ENCODE peak calls at places on chromosomes 11 and 22, in seven cellular contexts. One of them, this sample, is unnamed.

GRCh38 chr11:61056566-61056965 is 45.7 kb upstream of the CD5 start:
- DNase-seq in GM23338: peak; percentile 26
- DNase-seq in GM23248: no peak
- DNase-seq in PC-3: no peak
- DNase-seq in SK-N-SH: peak; percentile 69
- DNase-seq in MM.1S: no peak
- DNase-seq in hepatocyte: no peak
- DNase-seq in this sample: peak; percentile 29

GRCh38 chr22:28514314-28514713 is 165.3 kb downstream of the TTC28 start:
- DNase-seq in MM.1S: no peak
- DNase-seq in GM23248: peak; percentile 9
- DNase-seq in PC-3: no peak
- DNase-seq in SK-N-SH: no peak
- DNase-seq in hepatocyte: no peak
- DNase-seq in GM23338: no peak
- DNase-seq in this sample: no peak

GRCh38 chr11:110773442-110773841 is 61.2 kb upstream of the ARHGAP20 start:
- DNase-seq in SK-N-SH: no peak
- DNase-seq in GM23248: no peak
- DNase-seq in GM23338: no peak
- DNase-seq in hepatocyte: no peak
- DNase-seq in PC-3: no peak
- DNase-seq in MM.1S: no peak
- DNase-seq in this sample: no peak

GRCh38 chr22:19121631-19122142 is 525 bp downstream of the DGCR2 start:
- DNase-seq in MM.1S: peak; percentile 48
- DNase-seq in PC-3: peak; percentile 22
- DNase-seq in GM23338: peak; percentile 70
- DNase-seq in hepatocyte: peak; percentile 82
- DNase-seq in GM23248: peak; percentile 68
- DNase-seq in SK-N-SH: peak; percentile 77
- DNase-seq in this sample: peak; percentile 74

GRCh38 chr11:77113382-77114088 is 10.9 kb downstream of the OMP start:
- DNase-seq in MM.1S: peak; percentile 33
- DNase-seq in hepatocyte: peak; percentile 67
- DNase-seq in PC-3: peak; percentile 67
- DNase-seq in SK-N-SH: peak; percentile 74
- DNase-seq in GM23248: peak; percentile 62
- DNase-seq in GM23338: peak; percentile 86
- DNase-seq in this sample: peak; percentile 70

GRCh38 chr11:44600739-44601416 is 35.4 kb downstream of the CD82 start:
- DNase-seq in hepatocyte: no peak
- DNase-seq in MM.1S: no peak
- DNase-seq in GM23248: no peak
- DNase-seq in SK-N-SH: no peak
- DNase-seq in PC-3: no peak
- DNase-seq in GM23338: peak; percentile 34
- DNase-seq in this sample: no peak

GRCh38 chr11:110645253-110645652 is 67.0 kb downstream of the ARHGAP20 start:
- DNase-seq in MM.1S: no peak
- DNase-seq in hepatocyte: no peak
- DNase-seq in SK-N-SH: no peak
- DNase-seq in GM23338: no peak
- DNase-seq in GM23248: no peak
- DNase-seq in PC-3: no peak
- DNase-seq in this sample: no peak

GRCh38 chr11:72771507-72771906 is 19.3 kb upstream of the ARAP1 start:
- DNase-seq in GM23338: no peak
- DNase-seq in PC-3: no peak
- DNase-seq in MM.1S: no peak
- DNase-seq in SK-N-SH: peak; percentile 44
- DNase-seq in hepatocyte: peak; percentile 71
- DNase-seq in GM23248: peak; percentile 83
- DNase-seq in this sample: no peak

GRCh38 chr11:107017433-107018227 is 646 bp downstream of the GUCY1A2 start:
- DNase-seq in hepatocyte: peak; percentile 84
- DNase-seq in GM23248: peak; percentile 66
- DNase-seq in SK-N-SH: peak; percentile 80
- DNase-seq in GM23338: peak; percentile 88
- DNase-seq in MM.1S: peak; percentile 75
- DNase-seq in PC-3: peak; percentile 21
- DNase-seq in this sample: peak; percentile 86

GRCh38 chr11:44709281-44709562 is 17.5 kb upstream of the TSPAN18 start:
- DNase-seq in SK-N-SH: no peak
- DNase-seq in MM.1S: no peak
- DNase-seq in GM23248: no peak
- DNase-seq in hepatocyte: peak; percentile 76
- DNase-seq in PC-3: peak; percentile 41
- DNase-seq in GM23338: no peak
- DNase-seq in this sample: no peak

GRCh38 chr11:83310718-83311117 is 24.6 kb upstream of the CCDC90B start:
- DNase-seq in SK-N-SH: no peak
- DNase-seq in PC-3: no peak
- DNase-seq in GM23248: no peak
- DNase-seq in MM.1S: no peak
- DNase-seq in GM23338: no peak
- DNase-seq in hepatocyte: no peak
- DNase-seq in this sample: no peak

GRCh38 chr11:82995754-82996398 is 75.8 kb downstream of the RAB30 start:
- DNase-seq in PC-3: no peak
- DNase-seq in GM23338: no peak
- DNase-seq in GM23248: no peak
- DNase-seq in SK-N-SH: no peak
- DNase-seq in MM.1S: peak; percentile 67
- DNase-seq in hepatocyte: no peak
- DNase-seq in this sample: no peak

DNA sequence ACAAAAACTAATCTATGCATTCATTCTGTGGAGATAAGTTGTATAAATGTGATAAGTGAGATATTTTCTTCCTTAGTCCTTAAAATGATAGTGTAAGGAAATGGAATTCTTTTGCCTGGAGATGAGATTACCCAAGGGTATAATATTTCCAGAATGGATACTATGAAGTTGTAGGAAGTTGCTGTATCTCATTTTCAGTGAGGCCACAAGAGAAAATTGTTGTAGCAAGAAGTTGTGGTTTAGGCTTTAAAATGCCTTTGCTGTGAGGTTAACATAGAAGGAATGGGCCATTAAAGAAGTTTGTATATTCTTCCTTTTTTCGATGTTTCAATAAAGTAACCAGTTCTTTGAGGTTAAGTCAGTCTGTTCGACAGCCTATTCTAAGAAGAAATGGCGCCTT is 50.7 kb upstream of the LIN7C start:
- DNase-seq in SK-N-SH: no peak
- DNase-seq in hepatocyte: no peak
- DNase-seq in GM23338: no peak
- DNase-seq in GM23248: peak; percentile 30
- DNase-seq in PC-3: no peak
- DNase-seq in MM.1S: no peak
- DNase-seq in this sample: no peak
- TF ChIP-seq EZH2phosphoT487 in SK-N-SH: no peak
- TF ChIP-seq EZH2phosphoT487 in hepatocyte: no peak
- TF ChIP-seq EZH2phosphoT487 in GM23338: no peak
- TF ChIP-seq EZH2phosphoT487 in GM23248: no peak
- TF ChIP-seq EZH2phosphoT487 in PC-3: no peak
- TF ChIP-seq EZH2phosphoT487 in MM.1S: no peak
- TF ChIP-seq EZH2phosphoT487 in this sample: no peak

GRCh38 chr11:67408437-67409200 is 4.7 kb downstream of the TBC1D10C start:
- DNase-seq in PC-3: no peak
- DNase-seq in SK-N-SH: no peak
- DNase-seq in MM.1S: no peak
- DNase-seq in GM23248: no peak
- DNase-seq in hepatocyte: no peak
- DNase-seq in GM23338: no peak
- DNase-seq in this sample: no peak
- H3K4me3 ChIP-seq in PC-3: no peak overlapping the region
- H3K4me3 ChIP-seq in SK-N-SH: no peak overlapping the region
- H3K4me3 ChIP-seq in MM.1S: no peak overlapping the region
- H3K4me3 ChIP-seq in GM23248: no peak overlapping the region
- H3K4me3 ChIP-seq in hepatocyte: no peak overlapping the region
- H3K4me3 ChIP-seq in GM23338: no peak overlapping the region
- H3K4me3 ChIP-seq in this sample: no peak overlapping the region

GRCh38 chr11:63845911-63846310 is 7.0 kb downstream of the MARK2 start:
- DNase-seq in GM23248: no peak
- DNase-seq in GM23338: no peak
- DNase-seq in MM.1S: no peak
- DNase-seq in PC-3: no peak
- DNase-seq in SK-N-SH: no peak
- DNase-seq in hepatocyte: peak; percentile 37
- DNase-seq in this sample: no peak
- H3K4me1 ChIP-seq in GM23248: peaks cover 26% of the 10 kb centered on the region
- H3K4me1 ChIP-seq in GM23338: peaks cover 57% of the 10 kb centered on the region
- H3K4me1 ChIP-seq in MM.1S: peaks cover 18% of the 10 kb centered on the region
- H3K4me1 ChIP-seq in PC-3: peaks cover 55% of the 10 kb centered on the region
- H3K4me1 ChIP-seq in SK-N-SH: peaks cover 8% of the 10 kb centered on the region
- H3K4me1 ChIP-seq in hepatocyte: peaks cover 48% of the 10 kb centered on the region
- H3K4me1 ChIP-seq in this sample: peaks cover 36% of the 10 kb centered on the region

GRCh38 chr11:99419991-99420390 is 399.2 kb downstream of the CNTN5 start:
- DNase-seq in PC-3: peak; percentile 71
- DNase-seq in GM23338: no peak
- DNase-seq in MM.1S: no peak
- DNase-seq in SK-N-SH: no peak
- DNase-seq in hepatocyte: no peak
- DNase-seq in GM23248: no peak
- DNase-seq in this sample: no peak
- TF ChIP-seq EZH2phosphoT487 in PC-3: no peak
- TF ChIP-seq EZH2phosphoT487 in GM23338: no peak
- TF ChIP-seq EZH2phosphoT487 in MM.1S: no peak
- TF ChIP-seq EZH2phosphoT487 in SK-N-SH: no peak
- TF ChIP-seq EZH2phosphoT487 in hepatocyte: no peak
- TF ChIP-seq EZH2phosphoT487 in GM23248: no peak
- TF ChIP-seq EZH2phosphoT487 in this sample: no peak

DNA sequence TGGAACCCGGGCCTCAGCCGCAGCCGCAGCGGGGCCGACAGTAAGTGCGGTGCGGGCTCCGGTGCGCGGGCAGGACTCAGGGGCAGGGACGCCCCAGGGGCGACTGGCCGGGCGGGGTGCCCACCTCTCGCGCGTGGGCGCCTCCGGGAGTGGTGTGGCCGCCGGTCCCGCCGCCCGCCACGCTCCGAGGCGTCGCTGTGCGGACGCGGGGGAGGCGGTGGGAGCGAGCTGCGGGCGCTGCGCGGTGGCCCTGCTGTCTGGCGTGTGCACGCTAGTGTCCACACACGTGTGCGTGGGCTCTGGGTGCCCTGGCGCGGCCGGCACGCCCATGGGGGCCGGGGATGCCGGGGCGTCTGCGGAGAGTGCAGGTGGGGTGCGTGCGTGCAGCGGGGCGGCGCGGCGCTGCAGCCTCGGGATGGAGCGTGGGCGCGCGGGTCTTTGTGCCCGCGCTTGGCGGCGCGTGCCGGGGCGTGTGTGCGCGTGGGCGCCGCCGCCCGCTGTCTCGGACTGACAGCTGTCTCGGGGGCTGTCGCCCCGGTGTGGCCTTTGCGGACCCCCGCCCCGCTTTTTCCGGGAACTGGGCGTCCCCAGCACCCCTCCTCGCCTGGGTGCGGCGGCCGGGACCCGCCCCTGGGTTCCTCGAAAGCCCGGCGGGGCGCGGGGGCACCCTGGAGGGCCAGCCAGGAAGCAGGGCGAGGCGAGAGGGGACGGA is 800 bp downstream of the KCNK4 start:
- DNase-seq in PC-3: no peak
- DNase-seq in MM.1S: no peak
- DNase-seq in GM23338: no peak
- DNase-seq in SK-N-SH: peak; percentile 68
- DNase-seq in GM23248: peak; percentile 42
- DNase-seq in hepatocyte: no peak
- DNase-seq in this sample: no peak
- H3K4me3 ChIP-seq in PC-3: peak overlapping the region; percentile 56
- H3K4me3 ChIP-seq in MM.1S: no peak overlapping the region
- H3K4me3 ChIP-seq in GM23338: peak overlapping the region; percentile 59
- H3K4me3 ChIP-seq in SK-N-SH: peak overlapping the region; percentile 39
- H3K4me3 ChIP-seq in GM23248: peak overlapping the region; percentile 58
- H3K4me3 ChIP-seq in hepatocyte: peak overlapping the region; percentile 23
- H3K4me3 ChIP-seq in this sample: peak overlapping the region; percentile 44

This sample was measured in neural progenitor cell.